ENCODE peak calls at places on chromosomes 11 and 22, in ten cellular contexts. V, E, Y, A, R, D, S, F, J and G are unnamed samples.
A peak's percentile ranks its signal among the peaks of the same experiment; 100 is the strongest.

GRCh38 chr22:39220897-39221850 is 23.6 kb downstream of the PDGFB start:
- DNase-seq in V (no peak), E (no peak), Y (peak; percentile 38), A (peak; percentile 6), R (no peak), D (no peak), S (peak; percentile 56), F (no peak), J (no peak), G (no peak)

GRCh38 chr22:41532908-41533825 is 11.1 kb downstream of the POLR3H start:
- DNase-seq in V (peak; percentile 65), E (peak; percentile 84), Y (peak; percentile 88), A (peak; percentile 81), R (peak; percentile 79), D (peak; percentile 78), S (peak; percentile 90), F (no peak), J (no peak), G (no peak)

GRCh38 chr11:77647906-77648305 is 10.3 kb upstream of the CLNS1A start:
- DNase-seq in V (no peak), E (no peak), Y (no peak), A (no peak), R (no peak), D (no peak), S (no peak), F (no peak), J (no peak), G (no peak)

GRCh38 chr22:49395617-49396016 is 432.1 kb downstream of the BRD1 start:
- DNase-seq in V (no peak), E (no peak), Y (no peak), A (no peak), R (no peak), D (no peak), S (no peak), F (no peak), J (no peak), G (no peak)

GRCh38 chr22:37240240-37240940 is 3.7 kb downstream of the RAC2 start:
- DNase-seq in V (no peak), E (no peak), Y (no peak), A (no peak), R (no peak), D (no peak), S (no peak), F (no peak), J (no peak), G (no peak)

GRCh38 chr11:30488304-30488998 is 97.7 kb downstream of the MPPED2 start:
- DNase-seq in V (peak; percentile 76), E (peak; percentile 30), Y (no peak), A (no peak), R (peak; percentile 60), D (no peak), S (no peak), F (peak; percentile 97), J (no peak), G (no peak)

GRCh38 chr11:69460540-69461257 is 20.8 kb upstream of the LINC01488 start:
- DNase-seq in V (no peak), E (peak; percentile 40), Y (no peak), A (no peak), R (no peak), D (no peak), S (no peak), F (no peak), J (no peak), G (no peak)

GRCh38 chr11:72591785-72592490 is 82.3 kb downstream of the PDE2A start:
- DNase-seq in V (no peak), E (no peak), Y (no peak), A (no peak), R (no peak), D (no peak), S (peak; percentile 37), F (no peak), J (no peak), G (no peak)

GRCh38 chr11:125457814-125458343 is 38.2 kb downstream of the FEZ1 start:
- DNase-seq in V (peak; percentile 30), E (no peak), Y (peak; percentile 86), A (no peak), R (peak; percentile 10), D (no peak), S (peak; percentile 85), F (no peak), J (peak; percentile 23), G (no peak)

GRCh38 chr11:3220521-3221407 is 2.2 kb upstream of the MRGPRG start:
- DNase-seq in V (no peak), E (no peak), Y (peak; percentile 36), A (no peak), R (no peak), D (no peak), S (no peak), F (no peak), J (no peak), G (no peak)

GRCh38 chr22:35448552-35448922 is 48.6 kb downstream of the MCM5 start:
- DNase-seq in V (no peak), E (no peak), Y (no peak), A (no peak), R (no peak), D (no peak), S (no peak), F (no peak), J (no peak), G (no peak)

GRCh38 chr22:29041408-29041807 is 20.2 kb downstream of the C22orf31 start:
- DNase-seq in V (no peak), E (peak; percentile 69), Y (no peak), A (no peak), R (no peak), D (no peak), S (no peak), F (no peak), J (no peak), G (no peak)

GRCh38 chr11:1502971-1503707 is 16.6 kb upstream of the MOB2 start:
- DNase-seq in V (peak; percentile 40), E (no peak), Y (peak; percentile 76), A (no peak), R (no peak), D (no peak), S (peak; percentile 74), F (no peak), J (no peak), G (no peak)

GRCh38 chr22:42646569-42647525 is 2.3 kb downstream of the CYB5R3 start:
- DNase-seq in V (peak; percentile 74), E (no peak), Y (peak; percentile 88), A (peak; percentile 74), R (no peak), D (no peak), S (peak; percentile 83), F (no peak), J (no peak), G (no peak)

GRCh38 chr11:93784935-93785360 is 866 bp downstream of the MED17 start:
- DNase-seq in V (no peak), E (no peak), Y (no peak), A (peak; percentile 40), R (no peak), D (no peak), S (no peak), F (no peak), J (no peak), G (no peak)

GRCh38 chr11:77884186-77884828 is 63.4 kb downstream of the AAMDC start:
- DNase-seq in V (no peak), E (no peak), Y (no peak), A (no peak), R (no peak), D (no peak), S (no peak), F (no peak), J (no peak), G (no peak)

GRCh38 chr11:10414659-10415058 is 40.4 kb upstream of the AMPD3 start:
- DNase-seq in V (peak; percentile 38), E (peak; percentile 54), Y (peak; percentile 76), A (no peak), R (no peak), D (no peak), S (peak; percentile 83), F (no peak), J (no peak), G (no peak)

GRCh38 chr11:9675691-9676090 is 11.8 kb downstream of the SWAP70 start:
- DNase-seq in V (no peak), E (no peak), Y (no peak), A (no peak), R (no peak), D (no peak), S (no peak), F (no peak), J (no peak), G (no peak)

GRCh38 chr11:2260491-2261364 is 9.7 kb downstream of the ASCL2 start:
- DNase-seq in V (no peak), E (no peak), Y (no peak), A (peak; percentile 14), R (no peak), D (no peak), S (no peak), F (no peak), J (no peak), G (no peak)

GRCh38 chr11:82683029-82683428 is 50.6 kb downstream of the FAM181B start:
- DNase-seq in V (no peak), E (peak; percentile 3), Y (no peak), A (no peak), R (no peak), D (no peak), S (no peak), F (no peak), J (no peak), G (no peak)

GRCh38 chr22:47328550-47329243 is 566.2 kb downstream of the TBC1D22A start:
- DNase-seq in V (peak; percentile 33), E (peak; percentile 8), Y (no peak), A (no peak), R (peak; percentile 82), D (no peak), S (no peak), F (no peak), J (peak; percentile 23), G (no peak)

GRCh38 chr22:19679476-19680099 is 34.7 kb upstream of the SEPTIN5 start:
- DNase-seq in V (peak; percentile 21), E (peak; percentile 39), Y (peak; percentile 76), A (peak; percentile 53), R (peak; percentile 53), D (no peak), S (peak; percentile 88), F (no peak), J (no peak), G (no peak)

GRCh38 chr11:114164546-114164945 is 105.0 kb downstream of the ZBTB16 start:
- DNase-seq in V (no peak), E (no peak), Y (no peak), A (no peak), R (no peak), D (no peak), S (no peak), F (no peak), J (no peak), G (no peak)

GRCh38 chr22:19226428-19226827 is 47.9 kb upstream of the SLC25A1 start:
- DNase-seq in V (no peak), E (no peak), Y (no peak), A (no peak), R (no peak), D (no peak), S (no peak), F (no peak), J (no peak), G (no peak)

GRCh38 chr22:36628561-36629060 is 74.9 kb downstream of the CACNG2 start:
- DNase-seq in V (no peak), E (no peak), Y (no peak), A (no peak), R (no peak), D (no peak), S (no peak), F (no peak), J (no peak), G (no peak)

GRCh38 chr11:122682464-122682863 is 26.9 kb downstream of the UBASH3B start:
- DNase-seq in V (no peak), E (no peak), Y (no peak), A (no peak), R (no peak), D (no peak), S (no peak), F (no peak), J (no peak), G (no peak)

GRCh38 chr11:71269603-71270511 is 17.5 kb upstream of the SHANK2 start:
- DNase-seq in V (no peak), E (no peak), Y (no peak), A (no peak), R (no peak), D (no peak), S (no peak), F (no peak), J (no peak), G (no peak)

GRCh38 chr11:65606876-65607613 is 7.0 kb downstream of the MAP3K11 start:
- DNase-seq in V (peak; percentile 95), E (peak; percentile 95), Y (peak; percentile 95), A (peak; percentile 89), R (no peak), D (peak; percentile 98), S (peak; percentile 95), F (no peak), J (peak; percentile 93), G (no peak)